ENCODE peak calls at places on chromosomes 6 and 20, in ten cellular contexts. N is fibroblast of lung, Z is lung, L is neural progenitor cell, Q is heart left ventricle, C is B cell, E is RWPE1, W is upper lobe of left lung, D is psoas muscle, V is thyroid gland. P is an unnamed sample.

GRCh38 chr6:11263185-11263817 is 30.8 kb upstream of the NEDD9 start:
- DNase-seq in Z (peak), V (peak), C (no peak), Q (peak), L (peak), W (peak), N (peak), D (peak), E (peak), P (no peak)

GRCh38 chr6:82410151-82410621 is 46.6 kb downstream of the TPBG start:
- DNase-seq in W (no peak), N (peak), C (no peak), D (no peak), V (no peak), Z (no peak), E (no peak), Q (no peak), L (no peak), P (no peak)

GRCh38 chr20:1949711-1950110 is 44.1 kb downstream of the PDYN start:
- DNase-seq in Z (no peak), E (no peak), D (no peak), L (no peak), Q (no peak), W (no peak), V (no peak), C (no peak), N (no peak), P (peak)

GRCh38 chr6:166478782-166479592 is 96.2 kb upstream of the MPC1 start:
- DNase-seq in N (no peak), Q (no peak), V (no peak), E (no peak), Z (no peak), D (no peak), C (no peak), W (no peak), L (no peak), P (no peak)

GRCh38 chr6:34560366-34561226 is 4.5 kb upstream of the SPDEF start:
- DNase-seq in W (peak), E (no peak), D (no peak), C (no peak), L (no peak), Z (no peak), N (peak), V (no peak), Q (no peak), P (no peak)

GRCh38 chr20:5008743-5009142 is 7.4 kb upstream of the SLC23A2 start:
- DNase-seq in N (peak), C (no peak), Q (no peak), L (no peak), D (no peak), W (peak), V (no peak), E (no peak), Z (no peak), P (no peak)

GRCh38 chr6:35596448-35597442 is 84.0 kb upstream of the TULP1 start:
- DNase-seq in L (no peak), Q (no peak), E (peak), N (peak), Z (no peak), C (no peak), W (no peak), D (no peak), V (no peak), P (no peak)

GRCh38 chr6:15351631-15352030 is 105.8 kb downstream of the JARID2 start:
- DNase-seq in Q (peak), E (no peak), Z (peak), V (peak), N (peak), C (no peak), D (peak), L (no peak), W (peak), P (no peak)

GRCh38 chr6:28643017-28643740 is 117.5 kb downstream of the GPX5 start:
- DNase-seq in Q (no peak), L (peak), D (no peak), W (no peak), Z (no peak), C (no peak), N (peak), E (no peak), V (no peak), P (no peak)

GRCh38 chr6:20644667-20645370 is 110.6 kb downstream of the CDKAL1 start:
- DNase-seq in E (no peak), V (no peak), W (no peak), L (no peak), Q (no peak), N (no peak), D (no peak), C (no peak), Z (no peak), P (no peak)

GRCh38 chr20:7959484-7959883 is 19.2 kb upstream of the HAO1 start:
- DNase-seq in L (no peak), E (no peak), Q (no peak), C (no peak), V (peak), W (peak), D (no peak), Z (no peak), N (no peak), P (no peak)

GRCh38 chr6:168201799-168202198 is 117.8 kb downstream of the DACT2 start:
- DNase-seq in Z (no peak), W (no peak), Q (no peak), L (no peak), D (no peak), E (no peak), N (no peak), C (no peak), V (no peak), P (no peak)

GRCh38 chr6:9593566-9593965 is 821.3 kb downstream of the TFAP2A start:
- DNase-seq in Z (no peak), C (no peak), V (no peak), W (no peak), Q (no peak), E (no peak), L (no peak), N (no peak), D (no peak), P (no peak)

GRCh38 chr6:109705258-109705657 is 14.2 kb downstream of the FIG4 start:
- DNase-seq in L (peak), W (peak), Q (peak), E (peak), Z (peak), N (peak), D (peak), V (peak), C (peak), P (peak)

GRCh38 chr20:59822291-59823029 is 111.0 kb downstream of the SYCP2 start:
- DNase-seq in Q (peak), N (no peak), D (no peak), C (no peak), L (no peak), W (no peak), E (no peak), Z (no peak), V (no peak), P (peak)

GRCh38 chr6:235763-236360 is 56.4 kb upstream of the DUSP22 start:
- DNase-seq in D (no peak), V (no peak), C (no peak), Q (peak), L (peak), W (no peak), N (peak), E (no peak), Z (no peak), P (no peak)

GRCh38 chr20:19975436-19975799 is 41.7 kb upstream of the NAA20 start:
- DNase-seq in L (no peak), D (peak), N (peak), C (no peak), V (peak), E (peak), Q (no peak), W (peak), Z (no peak), P (no peak)

GRCh38 chr6:107786709-107787588 is 37.2 kb downstream of the SCML4 start:
- DNase-seq in L (no peak), D (peak), Z (no peak), E (no peak), Q (no peak), V (no peak), N (no peak), C (no peak), W (no peak), P (no peak)

GRCh38 chr6:103870970-103871369 is 988.7 kb downstream of the HACE1 start:
- DNase-seq in Q (no peak), L (no peak), V (no peak), W (no peak), Z (no peak), C (no peak), E (no peak), N (no peak), D (no peak), P (no peak)

GRCh38 chr6:132218063-132218696 is 183.1 kb downstream of the MOXD1 start:
- DNase-seq in E (peak), Z (no peak), D (no peak), N (peak), C (peak), L (no peak), V (no peak), Q (no peak), W (no peak), P (no peak)

GRCh38 chr6:127842562-127842961 is 58.3 kb downstream of the THEMIS start:
- DNase-seq in W (no peak), N (no peak), V (no peak), E (no peak), Z (no peak), D (no peak), L (no peak), C (no peak), Q (no peak), P (no peak)

GRCh38 chr6:137291441-137291840 is 72.3 kb upstream of the IFNGR1 start:
- DNase-seq in W (peak), V (peak), N (peak), Q (peak), C (no peak), D (no peak), L (no peak), Z (peak), E (peak), P (no peak)

GRCh38 chr6:393391-394221 is 2.1 kb downstream of the IRF4 start:
- DNase-seq in N (no peak), Q (no peak), L (peak), D (peak), W (no peak), E (no peak), C (no peak), Z (no peak), V (no peak), P (no peak)

GRCh38 chr6:18609715-18610114 is 222.6 kb downstream of the RNF144B start:
- DNase-seq in W (no peak), N (no peak), D (no peak), Q (no peak), Z (no peak), E (no peak), L (no peak), C (no peak), V (no peak), P (no peak)

GRCh38 chr6:142155895-142156757 is 9.1 kb downstream of the VTA1 start:
- DNase-seq in V (no peak), D (no peak), C (no peak), N (peak), Q (no peak), Z (no peak), L (peak), E (peak), W (no peak), P (no peak)

GRCh38 chr6:10268661-10269060 is 146.2 kb downstream of the TFAP2A start:
- DNase-seq in V (no peak), Q (no peak), C (no peak), E (no peak), D (no peak), N (no peak), L (peak), Z (no peak), W (no peak), P (no peak)

GRCh38 chr6:85065831-85066230 is 301.4 kb upstream of the TBX18 start:
- DNase-seq in C (no peak), N (no peak), V (no peak), D (no peak), L (no peak), W (no peak), Q (no peak), Z (no peak), E (no peak), P (no peak)

GRCh38 chr6:17971128-17972073 is 16.0 kb downstream of the KIF13A start:
- DNase-seq in E (no peak), D (no peak), Q (peak), V (no peak), L (no peak), Z (no peak), C (no peak), N (peak), W (no peak), P (no peak)

GRCh38 chr6:145898376-145898775 is 65.8 kb downstream of the SHPRH start:
- DNase-seq in N (no peak), E (peak), D (peak), Z (no peak), W (no peak), C (no peak), V (no peak), L (no peak), Q (no peak), P (no peak)

GRCh38 chr6:84516151-84516550 is 248.2 kb downstream of the TBX18 start:
- DNase-seq in N (no peak), C (no peak), L (no peak), W (no peak), E (no peak), D (no peak), V (no peak), Z (no peak), Q (no peak), P (no peak)

GRCh38 chr20:57948177-57948955 is 238.6 kb upstream of the PMEPA1 start:
- DNase-seq in W (no peak), Z (no peak), N (no peak), D (no peak), C (no peak), Q (no peak), V (no peak), E (no peak), L (no peak), P (no peak)

GRCh38 chr6:38517005-38517404 is 122.7 kb downstream of the BTBD9 start:
- DNase-seq in N (no peak), Z (no peak), C (no peak), E (no peak), Q (no peak), L (no peak), D (no peak), V (no peak), W (no peak), P (no peak)

GRCh38 chr6:113488061-113488460 is 369.1 kb upstream of the MARCKS start:
- DNase-seq in V (no peak), L (no peak), W (no peak), N (no peak), Q (no peak), D (no peak), C (no peak), Z (no peak), E (no peak), P (no peak)

GRCh38 chr6:113486172-113486571 is 371.0 kb upstream of the MARCKS start:
- DNase-seq in Q (no peak), N (no peak), C (no peak), W (peak), Z (no peak), D (no peak), V (no peak), L (no peak), E (no peak), P (no peak)

GRCh38 chr6:113490356-113490755 is 366.8 kb upstream of the MARCKS start:
- DNase-seq in Q (no peak), D (no peak), W (no peak), V (no peak), C (no peak), N (no peak), Z (no peak), E (no peak), L (no peak), P (no peak)

GRCh38 chr6:113489946-113490345 is 367.2 kb upstream of the MARCKS start:
- DNase-seq in E (no peak), N (no peak), V (no peak), D (no peak), Q (no peak), W (no peak), Z (no peak), L (no peak), C (no peak), P (no peak)

GRCh38 chr6:113488812-113489685 is 368.1 kb upstream of the MARCKS start:
- DNase-seq in W (no peak), Z (no peak), E (no peak), L (peak), V (no peak), C (no peak), N (no peak), D (no peak), Q (no peak), P (no peak)
- TF ChIP-seq CTCF in W (no peak), Z (no peak), E (no peak), L (peak), V (no peak), C (no peak), N (no peak), D (no peak), Q (no peak), P (no peak)

DNA sequence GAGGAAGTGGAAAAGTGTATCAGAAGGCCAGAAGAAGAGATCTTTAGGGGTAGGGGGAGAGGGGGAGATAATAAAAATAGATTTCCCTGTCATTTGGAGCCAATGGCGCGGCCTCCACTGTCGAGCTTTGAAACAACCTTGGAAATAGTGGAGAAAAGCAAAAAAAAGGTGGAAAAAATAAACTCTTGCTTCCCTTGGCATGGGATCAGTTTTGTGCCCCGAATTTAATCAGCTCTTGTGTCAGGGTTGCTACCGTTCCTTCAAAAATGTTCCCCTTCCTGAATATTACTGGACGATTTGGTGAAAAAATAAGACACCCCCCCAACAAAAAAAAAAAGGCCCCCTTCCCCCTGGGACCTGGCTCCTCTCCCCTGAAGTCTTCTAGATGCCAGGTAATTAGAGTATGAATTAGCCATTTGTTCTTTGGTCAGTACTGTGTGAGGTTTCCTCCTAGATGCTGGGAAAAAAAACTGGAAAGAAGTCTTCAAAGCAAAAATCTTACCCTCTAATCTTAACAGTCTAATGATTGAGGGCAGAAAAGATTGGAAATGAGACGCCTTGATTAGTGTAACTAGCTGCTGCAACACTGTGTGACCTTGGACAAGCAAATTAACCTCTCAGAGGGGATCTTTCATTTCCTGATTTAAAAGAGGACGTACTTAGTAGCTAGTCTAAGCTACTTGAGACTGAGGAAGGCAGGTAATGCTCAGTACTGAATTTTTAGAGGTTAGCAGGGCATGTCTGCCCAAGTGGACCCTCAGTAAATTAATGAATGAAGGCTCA is 872 bp upstream of the RBM39 start:
- DNase-seq in N (peak), D (no peak), V (peak), C (peak), L (peak), Q (no peak), E (no peak), W (no peak), Z (no peak), P (no peak)
- TF ChIP-seq CTCF in N (no peak), D (no peak), V (no peak), C (no peak), L (no peak), Q (no peak), E (no peak), W (no peak), Z (no peak), P (peak)

GRCh38 chr6:136090929-136091328 is 159.2 kb downstream of the MTFR2 start:
- DNase-seq in E (no peak), W (no peak), C (no peak), L (no peak), Z (no peak), D (no peak), V (no peak), N (no peak), Q (no peak), P (no peak)
- TF ChIP-seq CTCF in E (no peak), W (no peak), C (no peak), L (no peak), Z (no peak), D (no peak), V (no peak), N (no peak), Q (no peak), P (no peak)

GRCh38 chr20:44521484-44522481 is at the start of gene SERINC3:
- DNase-seq in Q (peak), C (peak), D (peak), V (peak), E (peak), W (peak), L (peak), N (peak), Z (peak), P (peak)
- TF ChIP-seq CTCF in Q (no peak), C (no peak), D (peak), V (peak), E (peak), W (no peak), L (peak), N (no peak), Z (no peak), P (peak)

GRCh38 chr6:43758617-43759050 is 11.4 kb upstream of the VEGFA start:
- DNase-seq in L (peak), E (no peak), D (peak), C (peak), W (peak), Z (no peak), Q (no peak), N (no peak), V (peak), P (no peak)
- TF ChIP-seq CTCF in L (peak), E (peak), D (peak), C (peak), W (peak), Z (peak), Q (peak), N (peak), V (peak), P (peak)

GRCh38 chr6:158149641-158150040 is 18.4 kb downstream of the SERAC1 start:
- DNase-seq in E (peak), C (no peak), L (no peak), D (no peak), W (no peak), N (peak), V (no peak), Z (no peak), Q (no peak), P (no peak)

GRCh38 chr6:158142789-158143188 is 25.3 kb downstream of the SERAC1 start:
- DNase-seq in N (peak), V (no peak), Q (no peak), E (peak), D (no peak), W (no peak), L (no peak), C (no peak), Z (peak), P (peak)

GRCh38 chr6:158145940-158146339 is 22.1 kb downstream of the SERAC1 start:
- DNase-seq in N (no peak), E (no peak), Q (no peak), C (no peak), L (no peak), V (no peak), D (no peak), W (no peak), Z (no peak), P (no peak)

GRCh38 chr6:158143700-158144099 is 24.4 kb downstream of the SERAC1 start:
- DNase-seq in Q (no peak), Z (no peak), C (no peak), V (no peak), D (no peak), L (peak), W (no peak), N (peak), E (no peak), P (no peak)
- TF ChIP-seq CTCF in Q (peak), Z (no peak), C (no peak), V (no peak), D (no peak), L (peak), W (no peak), N (peak), E (no peak), P (no peak)

P was measured in RWPE2.